ENCODE peak calls at places on chromosomes 12 and 14, in seven cellular contexts. M is foreskin fibroblast; R is globus pallidus; E is astrocyte of the spinal cord; F is KG1; Q is activated naive CD4-positive, alpha-beta T cell treated with anti-CD3 and anti-CD28 coated beads, Interleukin-2, amount 10 ng/mL, durations not matched to agents 7 days and 5 days; Z is HS-5. D is an unnamed sample.
A peak's percentile ranks its signal among the peaks of the same experiment; 100 is the strongest.

GRCh38 chr12:54565658-54566552 is 16.5 kb downstream of the PDE1B start:
- DNase-seq in M (no peak), R (no peak), E (no peak), F (no peak), Q (no peak), Z (no peak), D (no peak)

GRCh38 chr12:5739862-5740370 is 205.1 kb downstream of the ANO2 start:
- DNase-seq in M (no peak), R (no peak), E (no peak), F (no peak), Q (no peak), Z (no peak), D (no peak)

GRCh38 chr12:67558775-67559174 is 89.8 kb upstream of the DYRK2 start:
- DNase-seq in M (no peak), R (no peak), E (no peak), F (no peak), Q (no peak), Z (no peak), D (no peak)

GRCh38 chr14:77375164-77375950 is 1.5 kb downstream of the TMED8 start:
- DNase-seq in M (no peak), R (no peak), E (no peak), F (no peak), Q (no peak), Z (no peak), D (no peak)

GRCh38 chr12:130141901-130142683 is 20.2 kb upstream of the FZD10 start:
- DNase-seq in M (no peak), R (no peak), E (no peak), F (no peak), Q (no peak), Z (no peak), D (no peak)

GRCh38 chr14:68394719-68395117 is 398.1 kb downstream of the ZFP36L1 start:
- DNase-seq in M (no peak), R (no peak), E (no peak), F (no peak), Q (no peak), Z (no peak), D (no peak)

GRCh38 chr12:109650808-109651207 is 62.8 kb upstream of the FAM222A start:
- DNase-seq in M (no peak), R (no peak), E (no peak), F (no peak), Q (no peak), Z (no peak), D (no peak)

GRCh38 chr14:24274101-24274543 is 2.7 kb upstream of the RABGGTA start:
- DNase-seq in M (peak; percentile 35), R (peak; percentile 43), E (no peak), F (no peak), Q (peak; percentile 48), Z (peak; percentile 4), D (no peak)

GRCh38 chr14:86838363-86838762 is 1154.6 kb downstream of the GALC start:
- DNase-seq in M (no peak), R (no peak), E (no peak), F (no peak), Q (no peak), Z (no peak), D (no peak)

GRCh38 chr14:99481745-99482099 is 513 bp downstream of the CCNK start:
- DNase-seq in M (peak; percentile 54), R (no peak), E (peak; percentile 24), F (no peak), Q (peak; percentile 54), Z (no peak), D (no peak)

GRCh38 chr14:54329082-54329695 is 67.6 kb upstream of the CDKN3 start:
- DNase-seq in M (peak; percentile 89), R (peak; percentile 42), E (peak; percentile 78), F (no peak), Q (peak; percentile 39), Z (peak; percentile 25), D (no peak)

GRCh38 chr14:59836116-59836515 is 34.5 kb downstream of the RTN1 start:
- DNase-seq in M (no peak), R (no peak), E (no peak), F (no peak), Q (no peak), Z (no peak), D (no peak)

GRCh38 chr12:127767631-127768030 is 499.3 kb upstream of the TMEM132C start:
- DNase-seq in M (no peak), R (no peak), E (no peak), F (no peak), Q (no peak), Z (no peak), D (no peak)

GRCh38 chr14:49934638-49935037 is 41.8 kb downstream of the ARF6 start:
- DNase-seq in M (peak; percentile 29), R (no peak), E (peak; percentile 38), F (no peak), Q (no peak), Z (no peak), D (no peak)

GRCh38 chr12:115763982-115764621 is 513.4 kb downstream of the MED13L start:
- DNase-seq in M (no peak), R (no peak), E (no peak), F (no peak), Q (no peak), Z (no peak), D (no peak)

GRCh38 chr14:30214014-30214413 is 286.4 kb upstream of the PRKD1 start:
- DNase-seq in M (peak; percentile 57), R (no peak), E (peak; percentile 65), F (no peak), Q (no peak), Z (peak; percentile 29), D (no peak)

GRCh38 chr12:104458645-104459555 is 2.2 kb downstream of the CHST11 start:
- DNase-seq in M (peak; percentile 50), R (no peak), E (peak; percentile 36), F (peak; percentile 34), Q (peak; percentile 39), Z (no peak), D (peak; percentile 40)

GRCh38 chr14:30020687-30021086 is 93.0 kb upstream of the PRKD1 start:
- DNase-seq in M (no peak), R (no peak), E (no peak), F (no peak), Q (no peak), Z (no peak), D (no peak)

GRCh38 chr12:50047693-50048250 is 9.6 kb upstream of the ASIC1 start:
- DNase-seq in M (no peak), R (no peak), E (no peak), F (no peak), Q (no peak), Z (no peak), D (no peak)

GRCh38 chr14:103748539-103748867 is 32.9 kb downstream of the ZFYVE21 start:
- DNase-seq in M (no peak), R (no peak), E (no peak), F (no peak), Q (peak; percentile 76), Z (no peak), D (peak; percentile 66)

GRCh38 chr12:108446766-108447165 is 68.3 kb upstream of the FICD start:
- DNase-seq in M (peak; percentile 23), R (no peak), E (peak; percentile 7), F (no peak), Q (no peak), Z (no peak), D (no peak)

GRCh38 chr12:46811185-46811584 is 14.6 kb downstream of the SLC38A4 start:
- DNase-seq in M (no peak), R (no peak), E (no peak), F (no peak), Q (no peak), Z (no peak), D (no peak)

GRCh38 chr14:68894802-68895201 is 84.3 kb downstream of the ACTN1 start:
- DNase-seq in M (peak; percentile 46), R (no peak), E (no peak), F (no peak), Q (no peak), Z (no peak), D (no peak)

GRCh38 chr12:78651755-78652154 is 212.8 kb upstream of the SYT1 start:
- DNase-seq in M (no peak), R (no peak), E (no peak), F (no peak), Q (no peak), Z (no peak), D (no peak)

GRCh38 chr14:68463705-68464104 is 329.2 kb downstream of the ZFP36L1 start:
- DNase-seq in M (peak; percentile 46), R (no peak), E (no peak), F (no peak), Q (no peak), Z (no peak), D (no peak)

GRCh38 chr12:77122236-77122635 is 56.9 kb upstream of the E2F7 start:
- DNase-seq in M (peak; percentile 95), R (no peak), E (peak; percentile 96), F (no peak), Q (no peak), Z (no peak), D (no peak)

GRCh38 chr12:52139579-52140062 is 52.2 kb downstream of the KRT80 start:
- DNase-seq in M (peak; percentile 54), R (no peak), E (no peak), F (no peak), Q (peak; percentile 68), Z (no peak), D (no peak)

GRCh38 chr14:53022593-53022992 is 71.7 kb upstream of the FERMT2 start:
- DNase-seq in M (peak; percentile 50), R (no peak), E (no peak), F (no peak), Q (no peak), Z (no peak), D (no peak)

GRCh38 chr12:92629349-92630065 is 73.3 kb upstream of the PLEKHG7 start:
- DNase-seq in M (peak; percentile 56), R (no peak), E (peak; percentile 57), F (no peak), Q (no peak), Z (no peak), D (no peak)

GRCh38 chr12:116186482-116187157 is 90.9 kb downstream of the MED13L start:
- DNase-seq in M (peak; percentile 39), R (no peak), E (no peak), F (no peak), Q (no peak), Z (no peak), D (no peak)

GRCh38 chr12:12823811-12824210 is 10.7 kb downstream of the DDX47 start:
- DNase-seq in M (no peak), R (no peak), E (no peak), F (no peak), Q (no peak), Z (no peak), D (no peak)

GRCh38 chr14:89489796-89490506 is 72.9 kb upstream of the FOXN3 start:
- DNase-seq in M (peak; percentile 63), R (peak; percentile 41), E (peak; percentile 36), F (no peak), Q (no peak), Z (no peak), D (no peak)